ENCODE peak calls at places on chromosomes 12 and 14, in eight cellular contexts. D is HL-60; E is Right ventricle myocardium superior; H is astrocyte of the spinal cord; Q is activated T-cell treated with anti-CD3 and anti-CD28 coated beads, Interleukin-2, amount 50 U/mL, for 4 hours; N is effector CD4-positive, alpha-beta T cell; W is frontal cortex; Z is activated CD4-positive, alpha-beta T cell treated with anti-CD3 and anti-CD28 coated beads, Interleukin-2, amount 50 U/mL, for 1 hour. G is an unnamed sample.

GRCh38 chr14:33848706-33849454 is 102.0 kb downstream of the EGLN3 start:
- DNase-seq in E (peak; percentile 67), Q (no peak), H (peak; percentile 68), D (no peak), W (peak; percentile 28), Z (no peak), N (no peak), G (peak; percentile 40)

GRCh38 chr12:71195338-71195896 is 37.6 kb upstream of the TSPAN8 start:
- DNase-seq in D (no peak), N (no peak), Z (no peak), Q (no peak), W (no peak), E (no peak), H (no peak), G (no peak)

GRCh38 chr14:92516966-92517350 is 3.4 kb downstream of the RIN3 start:
- DNase-seq in H (no peak), Z (no peak), N (no peak), D (no peak), Q (peak; percentile 56), W (no peak), E (no peak), G (no peak)

GRCh38 chr12:22334696-22335290 is at the start of gene ST8SIA1:
- DNase-seq in Z (peak; percentile 65), H (peak; percentile 27), E (peak; percentile 60), W (peak; percentile 46), D (no peak), Q (peak; percentile 50), N (peak; percentile 63), G (peak; percentile 37)

GRCh38 chr12:27537855-27538675 is 14.1 kb downstream of the PPFIBP1 start:
- DNase-seq in Z (no peak), N (no peak), D (no peak), H (no peak), E (no peak), Q (no peak), W (no peak), G (no peak)

GRCh38 chr12:109625131-109625559 is 51.6 kb downstream of the MVK start:
- DNase-seq in H (peak; percentile 5), D (no peak), W (peak; percentile 52), E (peak; percentile 44), Z (no peak), Q (no peak), N (no peak), G (peak; percentile 60)

GRCh38 chr12:29039013-29039412 is 110.1 kb upstream of the FAR2 start:
- DNase-seq in H (peak; percentile 60), N (no peak), W (no peak), D (no peak), Q (no peak), Z (no peak), E (no peak), G (peak; percentile 63)

GRCh38 chr12:63404611-63405010 is 253.6 kb upstream of the AVPR1A start:
- DNase-seq in Z (no peak), D (no peak), H (no peak), E (no peak), W (no peak), N (no peak), Q (no peak), G (no peak)

GRCh38 chr12:45989857-45990467 is 412 bp downstream of the SCAF11 start:
- DNase-seq in Q (peak; percentile 41), Z (peak; percentile 39), H (peak; percentile 51), W (peak; percentile 8), D (no peak), N (peak; percentile 34), E (peak; percentile 84), G (no peak)

GRCh38 chr12:117279606-117280005 is 81.8 kb downstream of the NOS1 start:
- DNase-seq in D (no peak), N (no peak), E (no peak), H (no peak), Q (no peak), Z (no peak), W (no peak), G (no peak)

GRCh38 chr12:16349132-16349463 is 1.7 kb downstream of the MGST1 start:
- DNase-seq in D (peak; percentile 84), Z (no peak), N (no peak), E (peak; percentile 66), W (no peak), Q (no peak), H (peak; percentile 91), G (peak; percentile 81)

GRCh38 chr14:78836777-78837176 is 666.6 kb downstream of the NRXN3 start:
- DNase-seq in Q (no peak), D (peak; percentile 4), W (peak; percentile 16), Z (no peak), E (no peak), H (peak; percentile 64), N (no peak), G (peak; percentile 22)

GRCh38 chr12:121536929-121537813 is 43.7 kb downstream of the KDM2B start:
- DNase-seq in Q (peak; percentile 23), D (peak; percentile 95), E (peak; percentile 95), H (peak; percentile 67), N (peak; percentile 40), Z (peak; percentile 26), W (peak; percentile 91), G (peak; percentile 69)

GRCh38 chr12:4918950-4919660 is 9.4 kb downstream of the KCNA1 start:
- DNase-seq in W (no peak), E (no peak), H (peak; percentile 19), N (no peak), D (no peak), Q (no peak), Z (no peak), G (peak; percentile 9)

GRCh38 chr12:51938744-51939143 is 12.8 kb upstream of the ACVR1B start:
- DNase-seq in D (no peak), H (no peak), N (no peak), W (no peak), E (no peak), Z (no peak), Q (no peak), G (no peak)

GRCh38 chr12:56634837-56635538 is 4.9 kb upstream of the BAZ2A start:
- DNase-seq in Q (peak; percentile 45), Z (peak; percentile 58), W (peak; percentile 78), E (peak; percentile 78), H (peak; percentile 83), N (peak; percentile 47), D (peak; percentile 83), G (peak; percentile 86)

GRCh38 chr12:51360315-51360714 is 13.8 kb upstream of the CELA1 start:
- DNase-seq in D (no peak), Z (no peak), H (no peak), W (no peak), Q (no peak), E (no peak), N (no peak), G (no peak)

GRCh38 chr12:40505327-40505726 is 186.9 kb upstream of the CNTN1 start:
- DNase-seq in Z (no peak), W (no peak), H (no peak), Q (no peak), E (no peak), D (no peak), N (no peak), G (no peak)

GRCh38 chr14:39812532-39813320 is 380.5 kb upstream of the FBXO33 start:
- DNase-seq in E (no peak), D (no peak), Q (no peak), H (no peak), Z (no peak), W (no peak), N (no peak), G (no peak)